ENCODE peak calls at places on chromosomes 1 and 21, in six cellular contexts. One of them, this sample, is unnamed.

GRCh38 chr1:219806020-219806419 is 122.3 kb downstream of the SLC30A10 start:
- DNase-seq in uterus: no peak
- DNase-seq in kidney epithelial cell: no peak
- DNase-seq in GM23338: no peak
- DNase-seq in A673: no peak
- DNase-seq in tibial artery: no peak
- DNase-seq in this sample: no peak

GRCh38 chr1:220956861-220957605 is 77.8 kb downstream of the HLX start:
- DNase-seq in uterus: peak
- DNase-seq in kidney epithelial cell: peak
- DNase-seq in GM23338: no peak
- DNase-seq in A673: no peak
- DNase-seq in tibial artery: peak
- DNase-seq in this sample: no peak

GRCh38 chr21:38286739-38287426 is 30.1 kb downstream of the KCNJ15 start:
- DNase-seq in uterus: no peak
- DNase-seq in kidney epithelial cell: no peak
- DNase-seq in GM23338: no peak
- DNase-seq in A673: no peak
- DNase-seq in tibial artery: no peak
- DNase-seq in this sample: no peak

GRCh38 chr1:152912900-152913299 is 4.6 kb downstream of the IVL start:
- DNase-seq in uterus: no peak
- DNase-seq in kidney epithelial cell: no peak
- DNase-seq in GM23338: no peak
- DNase-seq in A673: no peak
- DNase-seq in tibial artery: no peak
- DNase-seq in this sample: no peak

GRCh38 chr1:3323021-3323790 is 131.3 kb upstream of the ARHGEF16 start:
- DNase-seq in uterus: no peak
- DNase-seq in kidney epithelial cell: no peak
- DNase-seq in GM23338: no peak
- DNase-seq in A673: no peak
- DNase-seq in tibial artery: no peak
- DNase-seq in this sample: no peak

GRCh38 chr1:211632808-211633522 is 42.5 kb downstream of the NEK2 start:
- DNase-seq in uterus: no peak
- DNase-seq in kidney epithelial cell: peak
- DNase-seq in GM23338: no peak
- DNase-seq in A673: no peak
- DNase-seq in tibial artery: no peak
- DNase-seq in this sample: no peak

GRCh38 chr1:94599090-94599813 is 57.7 kb upstream of the F3 start:
- DNase-seq in uterus: no peak
- DNase-seq in kidney epithelial cell: no peak
- DNase-seq in GM23338: peak
- DNase-seq in A673: no peak
- DNase-seq in tibial artery: peak
- DNase-seq in this sample: no peak

GRCh38 chr1:175146535-175147213 is 45.9 kb downstream of the KIAA0040 start:
- DNase-seq in uterus: peak
- DNase-seq in kidney epithelial cell: no peak
- DNase-seq in GM23338: peak
- DNase-seq in A673: peak
- DNase-seq in tibial artery: peak
- DNase-seq in this sample: peak

GRCh38 chr1:235532350-235532749 is 28.1 kb upstream of the B3GALNT2 start:
- DNase-seq in uterus: no peak
- DNase-seq in kidney epithelial cell: no peak
- DNase-seq in GM23338: no peak
- DNase-seq in A673: peak
- DNase-seq in tibial artery: no peak
- DNase-seq in this sample: no peak

GRCh38 chr1:95451904-95452303 is 217.9 kb downstream of the RWDD3 start:
- DNase-seq in uterus: no peak
- DNase-seq in kidney epithelial cell: no peak
- DNase-seq in GM23338: no peak
- DNase-seq in A673: no peak
- DNase-seq in tibial artery: no peak
- DNase-seq in this sample: no peak

GRCh38 chr1:53552146-53552940 is 93.1 kb downstream of the DMRTB1 start:
- DNase-seq in uterus: peak
- DNase-seq in kidney epithelial cell: no peak
- DNase-seq in GM23338: peak
- DNase-seq in A673: no peak
- DNase-seq in tibial artery: peak
- DNase-seq in this sample: no peak

GRCh38 chr1:2412773-2413494 is 570 bp upstream of the PEX10 start:
- DNase-seq in uterus: peak
- DNase-seq in kidney epithelial cell: no peak
- DNase-seq in GM23338: no peak
- DNase-seq in A673: no peak
- DNase-seq in tibial artery: no peak
- DNase-seq in this sample: peak

GRCh38 chr1:236419502-236419901 is 25.4 kb downstream of the EDARADD start:
- DNase-seq in uterus: no peak
- DNase-seq in kidney epithelial cell: no peak
- DNase-seq in GM23338: no peak
- DNase-seq in A673: no peak
- DNase-seq in tibial artery: no peak
- DNase-seq in this sample: no peak

GRCh38 chr1:54314691-54315455 is 91.3 kb downstream of the SSBP3 start:
- DNase-seq in uterus: no peak
- DNase-seq in kidney epithelial cell: no peak
- DNase-seq in GM23338: no peak
- DNase-seq in A673: no peak
- DNase-seq in tibial artery: no peak
- DNase-seq in this sample: no peak

GRCh38 chr1:204228896-204229295 is 15.1 kb upstream of the GOLT1A start:
- DNase-seq in uterus: no peak
- DNase-seq in kidney epithelial cell: no peak
- DNase-seq in GM23338: no peak
- DNase-seq in A673: no peak
- DNase-seq in tibial artery: no peak
- DNase-seq in this sample: no peak

GRCh38 chr1:40848530-40849189 is 13.5 kb downstream of the CITED4 start:
- DNase-seq in uterus: peak
- DNase-seq in kidney epithelial cell: no peak
- DNase-seq in GM23338: peak
- DNase-seq in A673: peak
- DNase-seq in tibial artery: peak
- DNase-seq in this sample: no peak

GRCh38 chr1:182680901-182681300 is 3.5 kb downstream of the RGS8 start:
- DNase-seq in uterus: no peak
- DNase-seq in kidney epithelial cell: no peak
- DNase-seq in GM23338: no peak
- DNase-seq in A673: no peak
- DNase-seq in tibial artery: no peak
- DNase-seq in this sample: no peak

GRCh38 chr1:100708476-100709062 is 11.0 kb upstream of the VCAM1 start:
- DNase-seq in uterus: no peak
- DNase-seq in kidney epithelial cell: no peak
- DNase-seq in GM23338: no peak
- DNase-seq in A673: no peak
- DNase-seq in tibial artery: no peak
- DNase-seq in this sample: no peak

GRCh38 chr1:25836695-25837094 is 16.9 kb downstream of the MTFR1L start:
- DNase-seq in uterus: no peak
- DNase-seq in kidney epithelial cell: no peak
- DNase-seq in GM23338: no peak
- DNase-seq in A673: peak
- DNase-seq in tibial artery: no peak
- DNase-seq in this sample: no peak

GRCh38 chr1:219587817-219588561 is 24.9 kb downstream of the ZC3H11B start:
- DNase-seq in uterus: no peak
- DNase-seq in kidney epithelial cell: no peak
- DNase-seq in GM23338: no peak
- DNase-seq in A673: no peak
- DNase-seq in tibial artery: no peak
- DNase-seq in this sample: no peak

GRCh38 chr1:222818171-222818570 is 3.3 kb downstream of the DISP1 start:
- DNase-seq in uterus: no peak
- DNase-seq in kidney epithelial cell: no peak
- DNase-seq in GM23338: no peak
- DNase-seq in A673: no peak
- DNase-seq in tibial artery: no peak
- DNase-seq in this sample: no peak

GRCh38 chr1:98981917-98982513 is 22.6 kb downstream of the PLPPR5 start:
- DNase-seq in uterus: no peak
- DNase-seq in kidney epithelial cell: no peak
- DNase-seq in GM23338: no peak
- DNase-seq in A673: peak
- DNase-seq in tibial artery: no peak
- DNase-seq in this sample: no peak

GRCh38 chr1:240091614-240092300 is at the start of gene FMN2:
- DNase-seq in uterus: no peak
- DNase-seq in kidney epithelial cell: no peak
- DNase-seq in GM23338: peak
- DNase-seq in A673: peak
- DNase-seq in tibial artery: no peak
- DNase-seq in this sample: peak

GRCh38 chr1:240091201-240091600 is 482 bp upstream of the FMN2 start:
- DNase-seq in uterus: no peak
- DNase-seq in kidney epithelial cell: no peak
- DNase-seq in GM23338: no peak
- DNase-seq in A673: no peak
- DNase-seq in tibial artery: no peak
- DNase-seq in this sample: no peak

GRCh38 chr1:240093120-240093961 is 1.7 kb downstream of the FMN2 start:
- DNase-seq in uterus: no peak
- DNase-seq in kidney epithelial cell: no peak
- DNase-seq in GM23338: peak
- DNase-seq in A673: no peak
- DNase-seq in tibial artery: no peak
- DNase-seq in this sample: no peak

GRCh38 chr1:240094043-240094722 is 2.5 kb downstream of the FMN2 start:
- DNase-seq in uterus: no peak
- DNase-seq in kidney epithelial cell: no peak
- DNase-seq in GM23338: no peak
- DNase-seq in A673: no peak
- DNase-seq in tibial artery: no peak
- DNase-seq in this sample: no peak

GRCh38 chr1:240092301-240093119 is 827 bp downstream of the FMN2 start:
- DNase-seq in uterus: peak
- DNase-seq in kidney epithelial cell: no peak
- DNase-seq in GM23338: peak
- DNase-seq in A673: no peak
- DNase-seq in tibial artery: no peak
- DNase-seq in this sample: no peak
- TF ChIP-seq CTCF in uterus: no peak
- TF ChIP-seq CTCF in kidney epithelial cell: peak
- TF ChIP-seq CTCF in GM23338: no peak
- TF ChIP-seq CTCF in A673: no peak
- TF ChIP-seq CTCF in tibial artery: no peak
- TF ChIP-seq CTCF in this sample: no peak

GRCh38 chr1:45684402-45684801 is 1.9 kb downstream of the GPBP1L1 start:
- DNase-seq in uterus: no peak
- DNase-seq in kidney epithelial cell: no peak
- DNase-seq in GM23338: no peak
- DNase-seq in A673: no peak
- DNase-seq in tibial artery: no peak
- DNase-seq in this sample: no peak
- TF ChIP-seq CTCF in uterus: no peak
- TF ChIP-seq CTCF in kidney epithelial cell: no peak
- TF ChIP-seq CTCF in GM23338: no peak
- TF ChIP-seq CTCF in A673: no peak
- TF ChIP-seq CTCF in tibial artery: no peak
- TF ChIP-seq CTCF in this sample: no peak

DNA sequence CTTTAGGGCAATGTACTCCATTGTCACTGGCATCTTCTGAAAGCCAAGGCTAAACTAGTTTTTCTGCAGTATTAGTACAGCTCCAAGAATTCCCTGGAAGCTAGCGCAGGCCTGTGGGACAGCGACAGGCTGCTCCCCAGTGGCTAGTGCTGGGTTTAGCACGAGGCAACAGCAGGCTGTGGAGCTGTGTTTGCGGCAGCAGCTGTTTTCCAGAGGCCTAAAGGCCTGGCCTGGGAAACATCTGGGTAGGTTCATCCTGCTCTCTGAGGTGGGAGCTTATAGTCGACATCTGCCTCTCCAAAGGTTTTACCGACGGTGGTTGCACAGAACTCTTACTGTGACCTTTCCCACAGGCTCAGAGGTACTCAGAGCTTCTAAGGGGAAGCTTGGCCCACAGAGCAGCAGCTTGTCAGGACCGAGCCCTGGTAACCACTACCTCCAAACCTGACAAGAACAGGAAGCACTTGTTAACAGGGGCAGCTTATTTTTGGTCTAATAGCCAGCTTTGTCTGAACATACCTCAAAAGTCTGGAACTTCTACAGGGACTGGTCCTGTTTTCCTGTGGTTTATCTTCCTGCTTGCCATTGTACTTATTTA is 17.2 kb downstream of the CC2D1B start:
- DNase-seq in uterus: no peak
- DNase-seq in kidney epithelial cell: no peak
- DNase-seq in GM23338: peak
- DNase-seq in A673: peak
- DNase-seq in tibial artery: no peak
- DNase-seq in this sample: no peak
- TF ChIP-seq CTCF in uterus: no peak
- TF ChIP-seq CTCF in kidney epithelial cell: peak
- TF ChIP-seq CTCF in GM23338: peak
- TF ChIP-seq CTCF in A673: peak
- TF ChIP-seq CTCF in tibial artery: no peak
- TF ChIP-seq CTCF in this sample: peak

DNA sequence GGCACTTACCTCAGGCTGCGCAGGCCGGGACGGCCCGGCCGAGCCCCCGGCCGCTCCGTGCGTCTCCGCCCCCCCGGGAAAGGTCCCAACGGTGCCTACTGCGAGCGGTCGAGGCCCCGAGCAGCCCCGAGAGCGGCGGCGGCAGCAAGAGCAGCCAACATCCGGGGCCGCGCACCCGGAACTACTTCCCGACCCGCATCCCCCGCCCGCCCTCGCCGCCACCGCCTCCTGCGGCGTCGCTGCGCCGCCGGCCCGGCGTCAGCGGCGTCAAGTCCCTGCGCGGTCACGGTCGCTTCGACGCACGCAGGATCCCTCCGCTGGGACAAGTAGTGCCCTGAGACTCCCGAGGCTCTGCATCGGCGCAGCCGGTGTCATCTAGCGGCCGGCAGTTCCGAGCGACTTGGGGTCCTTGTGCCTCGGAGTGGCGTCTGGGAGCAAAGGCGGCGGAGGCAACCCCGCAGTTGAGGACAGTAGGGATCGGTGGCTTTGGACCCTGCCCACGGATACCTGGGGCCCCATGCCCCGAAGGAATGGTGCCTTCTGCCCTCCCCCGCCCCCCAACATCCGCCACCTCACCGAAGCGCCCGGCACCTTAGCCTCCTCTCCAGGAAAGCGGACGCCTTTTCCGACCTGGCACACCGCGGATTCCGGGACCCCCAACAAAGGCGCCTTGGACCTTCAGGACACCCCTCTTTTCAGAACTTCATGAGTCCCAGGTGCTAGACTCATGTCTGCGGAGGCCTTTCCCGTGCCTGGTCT is at the start of gene FOXJ3:
- DNase-seq in uterus: peak
- DNase-seq in kidney epithelial cell: peak
- DNase-seq in GM23338: peak
- DNase-seq in A673: peak
- DNase-seq in tibial artery: peak
- DNase-seq in this sample: peak
- TF ChIP-seq CTCF in uterus: peak
- TF ChIP-seq CTCF in kidney epithelial cell: no peak
- TF ChIP-seq CTCF in GM23338: no peak
- TF ChIP-seq CTCF in A673: no peak
- TF ChIP-seq CTCF in tibial artery: no peak
- TF ChIP-seq CTCF in this sample: peak

GRCh38 chr1:202998836-202999750 is 8.1 kb upstream of the TMEM183A start:
- DNase-seq in uterus: peak
- DNase-seq in kidney epithelial cell: no peak
- DNase-seq in GM23338: peak
- DNase-seq in A673: peak
- DNase-seq in tibial artery: peak
- DNase-seq in this sample: peak
- TF ChIP-seq CTCF in uterus: peak
- TF ChIP-seq CTCF in kidney epithelial cell: peak
- TF ChIP-seq CTCF in GM23338: peak
- TF ChIP-seq CTCF in A673: peak
- TF ChIP-seq CTCF in tibial artery: peak
- TF ChIP-seq CTCF in this sample: peak

This sample was measured in GM10248.